ENCODE peak calls at places on chromosomes 11 and 22, in seven cellular contexts. H is brain microvascular endothelial cell, D is GM12865, R is AG04449, F is thoracic aorta, O is HCT116, P is retinal pigment epithelial cell. W is an unnamed sample.
A peak's percentile ranks its signal among the peaks of the same experiment; 100 is the strongest.

GRCh38 chr11:65934014-65934413 is 11.3 kb upstream of the TSGA10IP start:
- DNase-seq in H (no peak), D (no peak), R (no peak), F (no peak), O (no peak), P (no peak), W (no peak)

GRCh38 chr11:78595431-78596130 is 20.9 kb upstream of the NARS2 start:
- DNase-seq in H (no peak), D (no peak), R (no peak), F (no peak), O (no peak), P (no peak), W (no peak)

GRCh38 chr11:120272303-120272702 is 32.4 kb downstream of the POU2F3 start:
- DNase-seq in H (peak; percentile 31), D (no peak), R (no peak), F (no peak), O (no peak), P (no peak), W (no peak)

GRCh38 chr22:27179161-27179560 is 521.8 kb downstream of the MIAT start:
- DNase-seq in H (no peak), D (no peak), R (no peak), F (no peak), O (no peak), P (no peak), W (no peak)

GRCh38 chr11:7597620-7598019 is 75.7 kb downstream of the CYB5R2 start:
- DNase-seq in H (no peak), D (no peak), R (no peak), F (no peak), O (no peak), P (no peak), W (peak; percentile 87)

GRCh38 chr11:64238076-64238475 is 2.8 kb upstream of the FKBP2 start:
- DNase-seq in H (no peak), D (peak; percentile 87), R (no peak), F (no peak), O (no peak), P (no peak), W (no peak)

GRCh38 chr11:36500315-36500721 is 9.8 kb downstream of the TRAF6 start:
- DNase-seq in H (peak; percentile 94), D (peak; percentile 51), R (peak; percentile 63), F (peak; percentile 21), O (no peak), P (peak; percentile 66), W (no peak)

GRCh38 chr11:114160884-114161283 is 101.4 kb downstream of the ZBTB16 start:
- DNase-seq in H (no peak), D (no peak), R (no peak), F (no peak), O (no peak), P (no peak), W (no peak)

GRCh38 chr22:44268431-44269116 is 44.2 kb downstream of the SHISAL1 start:
- DNase-seq in H (no peak), D (no peak), R (no peak), F (no peak), O (no peak), P (no peak), W (no peak)

GRCh38 chr22:40179535-40179934 is 1.8 kb downstream of the TNRC6B start:
- DNase-seq in H (no peak), D (no peak), R (no peak), F (no peak), O (no peak), P (no peak), W (no peak)

GRCh38 chr11:30608534-30608933 is 22.4 kb upstream of the MPPED2 start:
- DNase-seq in H (no peak), D (no peak), R (no peak), F (no peak), O (no peak), P (no peak), W (no peak)

GRCh38 chr22:29870574-29870973 is 12.4 kb upstream of the MTMR3 start:
- DNase-seq in H (no peak), D (no peak), R (no peak), F (no peak), O (no peak), P (no peak), W (no peak)

GRCh38 chr22:49767355-49768062 is 60.2 kb downstream of the BRD1 start:
- DNase-seq in H (peak; percentile 51), D (peak; percentile 70), R (no peak), F (no peak), O (peak; percentile 42), P (peak; percentile 8), W (no peak)

GRCh38 chr11:75249704-75250103 is 9.1 kb downstream of the TPBGL start:
- DNase-seq in H (no peak), D (no peak), R (no peak), F (no peak), O (no peak), P (no peak), W (peak; percentile 71)

GRCh38 chr11:75246006-75246672 is 5.6 kb downstream of the TPBGL start:
- DNase-seq in H (no peak), D (no peak), R (no peak), F (no peak), O (no peak), P (no peak), W (no peak)

GRCh38 chr11:75245356-75246005 is 4.9 kb downstream of the TPBGL start:
- DNase-seq in H (no peak), D (no peak), R (no peak), F (no peak), O (no peak), P (no peak), W (no peak)

GRCh38 chr11:75246673-75247350 is 6.2 kb downstream of the TPBGL start:
- DNase-seq in H (no peak), D (no peak), R (no peak), F (no peak), O (no peak), P (no peak), W (no peak)

DNA sequence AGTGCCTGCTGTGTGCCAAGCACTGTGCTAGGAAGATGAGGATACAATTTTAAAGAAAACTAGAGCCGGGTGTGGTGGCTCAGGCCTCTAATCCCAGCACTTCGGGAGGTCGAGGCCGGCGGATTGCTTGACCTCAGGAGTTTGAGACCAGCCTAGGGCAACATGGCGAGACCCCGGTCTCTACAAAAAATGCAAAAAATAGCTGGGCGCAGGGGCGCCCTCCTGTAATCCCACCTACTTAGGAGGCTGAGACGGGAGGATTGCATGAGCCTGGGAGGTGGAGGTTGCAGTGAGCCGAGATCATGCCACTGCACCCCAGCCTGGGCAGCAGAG is 8.3 kb downstream of the TPBGL start:
- DNase-seq in H (no peak), D (no peak), R (no peak), F (no peak), O (no peak), P (no peak), W (no peak)
- TF ChIP-seq CTCF in H (no peak), D (no peak), R (no peak), F (peak; percentile 16), O (no peak), P (no peak), W (no peak)

GRCh38 chr11:83174008-83174407 is 17.1 kb downstream of the PCF11 start:
- DNase-seq in H (no peak), D (no peak), R (no peak), F (no peak), O (no peak), P (no peak), W (no peak)
- H3K4me3 ChIP-seq in H (no peak overlapping the region), D (no peak overlapping the region), R (no peak overlapping the region), F (no peak overlapping the region), O (no peak overlapping the region), P (no peak overlapping the region), W (no peak overlapping the region)

DNA sequence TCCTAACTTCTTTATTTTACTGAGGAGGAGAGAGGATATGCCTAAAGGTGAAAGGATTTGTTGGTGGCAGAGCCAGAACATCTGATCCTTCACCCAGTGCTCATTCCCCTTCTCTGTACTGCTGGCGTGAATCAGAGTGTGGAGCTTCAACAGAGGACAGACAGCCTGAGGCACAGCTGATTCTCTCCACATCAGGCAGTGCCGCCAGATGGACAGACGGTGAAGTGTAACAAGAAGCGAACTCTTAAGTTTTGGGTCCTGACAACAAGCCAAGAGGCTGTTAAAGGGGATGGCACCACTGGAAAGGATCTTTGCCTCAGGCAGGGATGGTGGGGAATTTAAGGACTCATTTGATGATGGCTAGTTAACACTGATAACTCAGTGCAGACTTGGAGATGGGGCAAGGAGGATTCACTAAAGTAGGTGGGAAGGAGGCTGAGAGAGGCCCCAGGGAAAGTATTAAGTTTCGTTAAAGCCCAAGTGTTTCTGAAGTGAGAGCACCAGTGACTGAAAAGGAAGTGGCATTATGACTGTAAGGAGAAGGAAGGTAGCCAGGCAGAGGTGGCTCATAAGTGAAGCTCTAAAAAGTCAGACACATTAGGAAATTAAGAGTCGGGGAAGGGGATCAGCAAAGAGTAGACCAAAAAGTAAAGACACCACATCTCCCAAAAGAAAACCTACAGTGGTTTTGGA is 81.3 kb downstream of the CLPB start:
- DNase-seq in H (peak; percentile 67), D (peak; percentile 79), R (peak; percentile 23), F (no peak), O (no peak), P (no peak), W (no peak)
- TF ChIP-seq CTCF in H (peak; percentile 73), D (peak; percentile 59), R (peak; percentile 72), F (no peak), O (no peak), P (peak; percentile 46), W (no peak)

GRCh38 chr11:134052395-134052987 is 16.4 kb upstream of the JAM3 start:
- DNase-seq in H (no peak), D (no peak), R (no peak), F (no peak), O (no peak), P (no peak), W (no peak)

GRCh38 chr11:134048028-134048427 is 20.8 kb upstream of the JAM3 start:
- DNase-seq in H (no peak), D (no peak), R (no peak), F (no peak), O (no peak), P (no peak), W (peak; percentile 57)

GRCh38 chr11:134052988-134053945 is 15.6 kb upstream of the JAM3 start:
- DNase-seq in H (no peak), D (no peak), R (no peak), F (no peak), O (no peak), P (no peak), W (peak; percentile 84)

GRCh38 chr11:134049303-134049702 is 19.6 kb upstream of the JAM3 start:
- DNase-seq in H (no peak), D (no peak), R (no peak), F (no peak), O (no peak), P (no peak), W (peak; percentile 77)

DNA sequence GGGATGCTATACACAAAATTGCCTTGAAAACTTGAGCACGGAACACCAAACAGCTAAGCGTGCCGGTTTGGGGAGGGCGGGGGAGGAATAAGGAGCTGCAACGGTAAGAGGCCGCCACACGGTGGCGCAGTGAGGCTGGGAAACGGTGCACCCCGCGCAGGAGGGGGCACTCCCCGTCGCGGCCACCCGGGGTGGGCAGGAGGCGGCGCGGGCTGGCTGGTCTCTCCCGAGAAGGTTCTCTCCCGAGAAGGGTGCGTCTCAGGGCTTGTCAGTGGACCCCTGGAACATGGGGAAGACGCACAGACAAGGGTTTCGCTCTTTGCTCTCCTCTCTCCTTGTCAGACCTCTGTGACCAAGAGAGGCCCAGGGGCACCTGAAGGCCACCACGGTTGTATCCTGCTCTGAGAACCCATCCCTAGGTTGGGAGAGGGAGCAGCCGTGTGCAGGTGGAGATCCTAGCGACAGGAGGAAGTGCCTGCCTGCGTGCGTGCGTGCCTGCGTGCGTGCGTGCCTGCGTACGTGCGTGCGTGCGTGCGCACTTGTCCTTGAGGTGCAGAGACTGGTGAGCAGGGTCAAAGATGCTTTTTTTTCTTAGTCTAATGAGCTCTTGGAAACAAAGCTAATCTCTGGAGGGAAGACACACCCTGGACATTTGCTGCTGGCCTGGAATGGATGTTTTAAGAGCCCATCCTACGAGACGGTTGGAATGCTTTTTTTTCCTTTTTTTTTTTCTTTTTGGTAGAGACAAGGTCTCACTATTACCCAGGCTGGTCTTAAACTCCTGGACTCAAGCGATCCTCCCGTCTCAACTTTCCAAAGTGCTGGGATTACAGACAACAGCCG is 18.1 kb upstream of the JAM3 start:
- DNase-seq in H (peak; percentile 24), D (peak; percentile 53), R (no peak), F (no peak), O (peak; percentile 33), P (no peak), W (peak; percentile 94)
- H3K4me3 ChIP-seq in H (peak overlapping the region; percentile 29), D (no peak overlapping the region), R (peak overlapping the region; percentile 49), F (peak overlapping the region; percentile 58), O (no peak overlapping the region), P (peak overlapping the region; percentile 27), W (no peak overlapping the region)